ENCODE peak calls at places on chromosome 17, in seven cellular contexts. M is activated CD4-positive, alpha-beta T cell treated with anti-CD3 and anti-CD28 coated beads, Interleukin-2, amount 50 U/mL, for 48 hours; W is stimulated activated CD4-positive, alpha-beta T cell treated with anti-CD3 and anti-CD28 coated beads, Interleukin-15, amount 100 ng/mL, for 24 hours; U is GM18507; Z is activated naive CD4-positive, alpha-beta T cell; R is ovary; J is ACHN. P is an unnamed sample.

GRCh38 chr17:76532072-76532651 is 5.3 kb downstream of the CYGB start:
- DNase-seq in M (no peak), W (no peak), U (no peak), Z (no peak), R (no peak), J (no peak), P (no peak)

GRCh38 chr17:75011788-75012319 is 616 bp upstream of the MRPL58 start:
- DNase-seq in M (no peak), W (no peak), U (no peak), Z (no peak), R (peak), J (no peak), P (no peak)

GRCh38 chr17:61783556-61784304 is 79.6 kb downstream of the BRIP1 start:
- DNase-seq in M (no peak), W (no peak), U (no peak), Z (no peak), R (no peak), J (no peak), P (no peak)

GRCh38 chr17:1485311-1485747 is 7.2 kb downstream of the MYO1C start:
- DNase-seq in M (peak), W (peak), U (no peak), Z (peak), R (peak), J (peak), P (no peak)

GRCh38 chr17:3879181-3879580 is 13.7 kb downstream of the CAMKK1 start:
- DNase-seq in M (no peak), W (no peak), U (no peak), Z (no peak), R (no peak), J (no peak), P (no peak)

GRCh38 chr17:58487589-58488427 is at the start of gene HSF5:
- DNase-seq in M (peak), W (peak), U (peak), Z (peak), R (peak), J (no peak), P (peak)

GRCh38 chr17:80891096-80892018 is 100.3 kb upstream of the CHMP6 start:
- DNase-seq in M (peak), W (peak), U (peak), Z (peak), R (peak), J (peak), P (peak)

GRCh38 chr17:8151120-8151640 is 1.0 kb downstream of the PER1 start:
- DNase-seq in M (peak), W (peak), U (peak), Z (peak), R (peak), J (no peak), P (peak)

GRCh38 chr17:6578491-6578890 is 22.1 kb upstream of the PITPNM3 start:
- DNase-seq in M (no peak), W (no peak), U (no peak), Z (no peak), R (no peak), J (no peak), P (no peak)

GRCh38 chr17:61177351-61177750 is 222.3 kb upstream of the TBX2 start:
- DNase-seq in M (no peak), W (no peak), U (no peak), Z (no peak), R (no peak), J (no peak), P (no peak)

GRCh38 chr17:66918896-66919295 is 45.6 kb upstream of the CACNG4 start:
- DNase-seq in M (no peak), W (no peak), U (no peak), Z (no peak), R (no peak), J (no peak), P (no peak)

GRCh38 chr17:68794636-68795503 is 160.3 kb downstream of the ABCA8 start:
- DNase-seq in M (no peak), W (no peak), U (no peak), Z (no peak), R (peak), J (no peak), P (no peak)

GRCh38 chr17:65103896-65104295 is 33.3 kb upstream of the RGS9 start:
- DNase-seq in M (no peak), W (no peak), U (no peak), Z (no peak), R (no peak), J (peak), P (no peak)

GRCh38 chr17:47297661-47298400 is 25.9 kb upstream of the EFCAB13 start:
- DNase-seq in M (no peak), W (no peak), U (no peak), Z (no peak), R (no peak), J (no peak), P (no peak)

GRCh38 chr17:60154616-60155426 is 5.0 kb downstream of the CA4 start:
- DNase-seq in M (no peak), W (no peak), U (no peak), Z (no peak), R (no peak), J (no peak), P (no peak)

GRCh38 chr17:10733666-10734065 is 3.8 kb upstream of the TMEM220 start:
- DNase-seq in M (no peak), W (no peak), U (no peak), Z (no peak), R (no peak), J (no peak), P (no peak)

GRCh38 chr17:66379539-66379938 is 77.1 kb downstream of the PRKCA start:
- DNase-seq in M (no peak), W (no peak), U (no peak), Z (no peak), R (no peak), J (no peak), P (no peak)

GRCh38 chr17:29212681-29213121 is 32.5 kb upstream of the MYO18A start:
- DNase-seq in M (no peak), W (no peak), U (no peak), Z (no peak), R (no peak), J (no peak), P (no peak)

GRCh38 chr17:80209765-80210164 is 10.4 kb downstream of the SGSH start:
- DNase-seq in M (no peak), W (no peak), U (no peak), Z (no peak), R (no peak), J (no peak), P (no peak)